ENCODE peak calls at places on chromosome 3, in seven cellular contexts. P is K562; X is lower lobe of right lung; E is BE2C; K is colonic mucosa; F is CD4-positive, alpha-beta memory T cell; W is GM12865. M is an unnamed sample.

GRCh38 chr3:176512037-176512436 is 685.2 kb downstream of the TBL1XR1 start:
- DNase-seq in P (no peak), X (no peak), E (no peak), K (no peak), F (no peak), W (no peak), M (no peak)

GRCh38 chr3:181727122-181728036 is 15.7 kb downstream of the SOX2 start:
- DNase-seq in P (no peak), X (no peak), E (no peak), K (no peak), F (no peak), W (no peak), M (peak; percentile 49)

GRCh38 chr3:178823140-178823539 is 248.5 kb downstream of the ZMAT3 start:
- DNase-seq in P (no peak), X (no peak), E (no peak), K (no peak), F (no peak), W (no peak), M (no peak)

GRCh38 chr3:27556854-27557253 is 72.7 kb upstream of the SLC4A7 start:
- DNase-seq in P (no peak), X (no peak), E (no peak), K (no peak), F (no peak), W (no peak), M (no peak)

GRCh38 chr3:142853270-142854163 is 35.4 kb downstream of the PCOLCE2 start:
- DNase-seq in P (no peak), X (no peak), E (peak; percentile 22), K (no peak), F (no peak), W (no peak), M (no peak)

GRCh38 chr3:23501201-23501824 is 298.2 kb downstream of the UBE2E2 start:
- DNase-seq in P (no peak), X (no peak), E (no peak), K (no peak), F (no peak), W (no peak), M (no peak)

GRCh38 chr3:58952128-58952917 is 97.5 kb downstream of the CFAP20DC start:
- DNase-seq in P (no peak), X (no peak), E (no peak), K (no peak), F (no peak), W (peak; percentile 5), M (no peak)

GRCh38 chr3:11624704-11625375 is 18.9 kb downstream of the VGLL4 start:
- DNase-seq in P (no peak), X (no peak), E (no peak), K (no peak), F (peak; percentile 51), W (no peak), M (no peak)

GRCh38 chr3:194080913-194081800 is 54.8 kb upstream of the HES1 start:
- DNase-seq in P (no peak), X (no peak), E (no peak), K (peak; percentile 71), F (no peak), W (no peak), M (no peak)

GRCh38 chr3:67608034-67608433 is 46.4 kb downstream of the SUCLG2 start:
- DNase-seq in P (no peak), X (no peak), E (no peak), K (no peak), F (no peak), W (no peak), M (no peak)

GRCh38 chr3:143831208-143831607 is 17.1 kb downstream of the SLC9A9 start:
- DNase-seq in P (no peak), X (no peak), E (no peak), K (no peak), F (no peak), W (peak; percentile 65), M (no peak)

GRCh38 chr3:23723930-23724329 is 81.8 kb upstream of the UBE2E1 start:
- DNase-seq in P (no peak), X (no peak), E (no peak), K (no peak), F (no peak), W (peak; percentile 43), M (no peak)

GRCh38 chr3:13132281-13132680 is 59.1 kb upstream of the IQSEC1 start:
- DNase-seq in P (no peak), X (no peak), E (no peak), K (no peak), F (no peak), W (no peak), M (peak; percentile 12)

GRCh38 chr3:33790091-33790490 is 8.3 kb upstream of the PDCD6IP start:
- DNase-seq in P (no peak), X (no peak), E (no peak), K (no peak), F (no peak), W (no peak), M (no peak)

GRCh38 chr3:195802261-195802701 is 9.4 kb downstream of the MUC4 start:
- DNase-seq in P (no peak), X (no peak), E (no peak), K (peak; percentile 30), F (no peak), W (no peak), M (no peak)

GRCh38 chr3:17243616-17244015 is 358.9 kb downstream of the PLCL2 start:
- DNase-seq in P (no peak), X (no peak), E (no peak), K (no peak), F (no peak), W (no peak), M (no peak)

GRCh38 chr3:150754896-150755295 is 8.1 kb downstream of the SIAH2 start:
- DNase-seq in P (no peak), X (no peak), E (no peak), K (no peak), F (no peak), W (no peak), M (no peak)

GRCh38 chr3:32421991-32422859 is 30.6 kb downstream of the CMTM7 start:
- DNase-seq in P (no peak), X (peak; percentile 93), E (peak; percentile 26), K (peak; percentile 93), F (no peak), W (no peak), M (no peak)

GRCh38 chr3:126552688-126553283 is 5.9 kb downstream of the C3orf22 start:
- DNase-seq in P (no peak), X (peak; percentile 31), E (peak; percentile 3), K (no peak), F (no peak), W (no peak), M (no peak)

GRCh38 chr3:169594402-169594801 is 69.1 kb downstream of the MECOM start:
- DNase-seq in P (no peak), X (no peak), E (no peak), K (no peak), F (no peak), W (no peak), M (no peak)

GRCh38 chr3:56787784-56788256 is 13.9 kb downstream of the ARHGEF3 start:
- DNase-seq in P (no peak), X (no peak), E (no peak), K (no peak), F (peak; percentile 78), W (no peak), M (no peak)

GRCh38 chr3:143525408-143525807 is 322.9 kb downstream of the SLC9A9 start:
- DNase-seq in P (no peak), X (no peak), E (no peak), K (no peak), F (no peak), W (no peak), M (no peak)

GRCh38 chr3:175105066-175105465 is 245.9 kb downstream of the NAALADL2 start:
- DNase-seq in P (no peak), X (no peak), E (no peak), K (no peak), F (no peak), W (no peak), M (no peak)

GRCh38 chr3:186596568-186597287 is 16.1 kb upstream of the AHSG start:
- DNase-seq in P (no peak), X (peak; percentile 66), E (no peak), K (no peak), F (no peak), W (no peak), M (peak; percentile 38)

GRCh38 chr3:112167758-112168157 is 34.7 kb upstream of the GCSAM start:
- DNase-seq in P (no peak), X (no peak), E (no peak), K (no peak), F (no peak), W (peak; percentile 55), M (no peak)

GRCh38 chr3:69095636-69096035 is 10.9 kb downstream of the ARL6IP5 start:
- DNase-seq in P (peak; percentile 16), X (no peak), E (no peak), K (no peak), F (peak; percentile 66), W (peak; percentile 34), M (no peak)

GRCh38 chr3:46078712-46079400 is 51.6 kb upstream of the XCR1 start:
- DNase-seq in P (peak; percentile 86), X (peak; percentile 81), E (peak; percentile 79), K (peak; percentile 96), F (peak; percentile 86), W (peak; percentile 94), M (peak; percentile 88)
- H3K4me3 ChIP-seq in P (no peak overlapping the region), X (no peak overlapping the region), E (no peak overlapping the region), K (no peak overlapping the region), F (no peak overlapping the region), W (no peak overlapping the region), M (no peak overlapping the region)

DNA sequence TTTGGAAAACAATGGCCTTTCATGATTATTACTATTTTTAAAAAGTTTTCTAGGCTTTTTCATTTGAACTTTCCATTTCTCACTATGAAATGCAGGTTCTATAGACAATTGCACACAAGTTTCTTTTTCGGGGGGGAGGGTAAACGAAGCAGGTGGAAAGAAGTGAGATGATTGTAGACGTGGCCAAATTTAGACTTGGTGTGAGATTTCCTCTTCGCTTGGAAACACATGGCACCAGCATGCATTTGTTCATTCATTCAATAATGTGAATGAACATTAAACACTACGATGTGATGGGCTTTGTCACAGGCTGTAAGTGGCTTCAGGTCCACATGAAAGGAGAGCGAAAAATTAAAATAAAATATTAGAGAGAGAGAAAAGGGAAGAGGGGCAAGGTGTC is 35.9 kb downstream of the GAP43 start:
- DNase-seq in P (no peak), X (no peak), E (no peak), K (no peak), F (no peak), W (peak; percentile 49), M (no peak)
- H3K4me3 ChIP-seq in P (peak overlapping the region; percentile 54), X (peak overlapping the region; percentile 73), E (peak overlapping the region; percentile 76), K (peak overlapping the region; percentile 64), F (peak overlapping the region; percentile 61), W (peak overlapping the region; percentile 53), M (no peak overlapping the region)

GRCh38 chr3:73140772-73141434 is 79.4 kb downstream of the EBLN2 start:
- DNase-seq in P (no peak), X (no peak), E (no peak), K (no peak), F (no peak), W (no peak), M (no peak)
- H3K4me3 ChIP-seq in P (no peak overlapping the region), X (no peak overlapping the region), E (no peak overlapping the region), K (no peak overlapping the region), F (no peak overlapping the region), W (no peak overlapping the region), M (no peak overlapping the region)

DNA sequence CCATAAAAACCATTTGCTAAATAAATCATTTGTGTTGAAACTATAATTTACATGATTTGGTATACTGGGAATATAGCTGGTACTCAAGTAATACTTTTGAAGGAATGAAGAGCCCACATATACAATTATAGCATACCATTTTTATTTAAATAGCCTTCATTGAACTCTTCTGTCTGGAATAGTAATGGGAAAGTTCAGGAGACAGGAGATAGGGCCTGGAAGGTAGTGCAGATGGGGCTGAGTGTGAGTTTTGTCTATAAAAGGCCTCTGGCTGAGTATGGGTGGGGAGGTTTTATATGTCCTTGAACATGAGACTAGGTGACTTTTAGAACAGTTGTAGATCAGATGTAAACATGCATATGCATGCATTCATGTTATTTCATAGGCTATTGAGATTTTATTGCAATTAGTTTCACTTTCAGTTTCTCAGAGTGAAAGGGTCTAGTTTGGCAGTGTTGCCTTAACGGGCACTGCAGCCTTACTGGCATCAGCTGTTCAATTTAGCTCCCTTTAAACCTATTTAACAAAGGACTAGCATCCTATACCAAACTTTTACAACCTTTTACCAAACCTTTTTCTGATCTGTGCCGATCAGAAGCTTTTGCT is 27.2 kb downstream of the CGGBP1 start:
- DNase-seq in P (no peak), X (no peak), E (no peak), K (no peak), F (no peak), W (peak; percentile 53), M (no peak)
- H3K4me3 ChIP-seq in P (peak overlapping the region; percentile 30), X (peak overlapping the region; percentile 49), E (peak overlapping the region; percentile 45), K (peak overlapping the region; percentile 1), F (peak overlapping the region; percentile 52), W (peak overlapping the region; percentile 39), M (no peak overlapping the region)

M was measured in Caco-2.